ENCODE peak calls at places on chromosome 4, in nine cellular contexts. One of them, this sample, is unnamed.

GRCh38 chr4:142435599-142436235 is 410.4 kb downstream of the INPP4B start:
- DNase-seq in neural progenitor cell: peak; percentile 83
- DNase-seq in H1: peak; percentile 44
- DNase-seq in body of pancreas: no peak
- DNase-seq in Karpas-422: no peak
- DNase-seq in esophagus muscularis mucosa: no peak
- DNase-seq in K562: no peak
- DNase-seq in osteoblast: no peak
- DNase-seq in GM23338: peak; percentile 82
- DNase-seq in this sample: no peak

GRCh38 chr4:60134106-60134505 is 1066.0 kb upstream of the ADGRL3 start:
- DNase-seq in neural progenitor cell: no peak
- DNase-seq in H1: no peak
- DNase-seq in body of pancreas: no peak
- DNase-seq in Karpas-422: no peak
- DNase-seq in esophagus muscularis mucosa: no peak
- DNase-seq in K562: no peak
- DNase-seq in osteoblast: no peak
- DNase-seq in GM23338: no peak
- DNase-seq in this sample: no peak

GRCh38 chr4:86401826-86402225 is 42.0 kb upstream of the MAPK10 start:
- DNase-seq in neural progenitor cell: no peak
- DNase-seq in H1: no peak
- DNase-seq in body of pancreas: no peak
- DNase-seq in Karpas-422: no peak
- DNase-seq in esophagus muscularis mucosa: no peak
- DNase-seq in K562: no peak
- DNase-seq in osteoblast: no peak
- DNase-seq in GM23338: no peak
- DNase-seq in this sample: no peak

GRCh38 chr4:63578383-63578782 is 830.9 kb downstream of the TECRL start:
- DNase-seq in neural progenitor cell: no peak
- DNase-seq in H1: no peak
- DNase-seq in body of pancreas: no peak
- DNase-seq in Karpas-422: no peak
- DNase-seq in esophagus muscularis mucosa: no peak
- DNase-seq in K562: no peak
- DNase-seq in osteoblast: no peak
- DNase-seq in GM23338: no peak
- DNase-seq in this sample: no peak

GRCh38 chr4:33316033-33316432 is 2595.9 kb downstream of the PCDH7 start:
- DNase-seq in neural progenitor cell: no peak
- DNase-seq in H1: no peak
- DNase-seq in body of pancreas: no peak
- DNase-seq in Karpas-422: no peak
- DNase-seq in esophagus muscularis mucosa: no peak
- DNase-seq in K562: no peak
- DNase-seq in osteoblast: no peak
- DNase-seq in GM23338: no peak
- DNase-seq in this sample: no peak

GRCh38 chr4:38002451-38003071 is 42.4 kb downstream of the PTTG2 start:
- DNase-seq in neural progenitor cell: peak; percentile 28
- DNase-seq in H1: no peak
- DNase-seq in body of pancreas: no peak
- DNase-seq in Karpas-422: no peak
- DNase-seq in esophagus muscularis mucosa: no peak
- DNase-seq in K562: no peak
- DNase-seq in osteoblast: no peak
- DNase-seq in GM23338: peak; percentile 59
- DNase-seq in this sample: no peak

GRCh38 chr4:152479428-152480026 is 56.4 kb downstream of the FBXW7 start:
- DNase-seq in neural progenitor cell: no peak
- DNase-seq in H1: no peak
- DNase-seq in body of pancreas: no peak
- DNase-seq in Karpas-422: no peak
- DNase-seq in esophagus muscularis mucosa: no peak
- DNase-seq in K562: no peak
- DNase-seq in osteoblast: no peak
- DNase-seq in GM23338: no peak
- DNase-seq in this sample: no peak

GRCh38 chr4:73341454-73341853 is 62.6 kb upstream of the ALB start:
- DNase-seq in neural progenitor cell: peak; percentile 79
- DNase-seq in H1: no peak
- DNase-seq in body of pancreas: peak; percentile 76
- DNase-seq in Karpas-422: peak; percentile 76
- DNase-seq in esophagus muscularis mucosa: no peak
- DNase-seq in K562: peak; percentile 12
- DNase-seq in osteoblast: no peak
- DNase-seq in GM23338: peak; percentile 78
- DNase-seq in this sample: no peak

GRCh38 chr4:1573830-1574459 is 110.2 kb downstream of the FAM53A start:
- DNase-seq in neural progenitor cell: no peak
- DNase-seq in H1: no peak
- DNase-seq in body of pancreas: no peak
- DNase-seq in Karpas-422: no peak
- DNase-seq in esophagus muscularis mucosa: no peak
- DNase-seq in K562: no peak
- DNase-seq in osteoblast: peak; percentile 81
- DNase-seq in GM23338: no peak
- DNase-seq in this sample: no peak

GRCh38 chr4:1290165-1290977 is 680 bp downstream of the MAEA start:
- DNase-seq in neural progenitor cell: no peak
- DNase-seq in H1: no peak
- DNase-seq in body of pancreas: peak; percentile 80
- DNase-seq in Karpas-422: peak; percentile 58
- DNase-seq in esophagus muscularis mucosa: no peak
- DNase-seq in K562: peak; percentile 20
- DNase-seq in osteoblast: peak; percentile 64
- DNase-seq in GM23338: no peak
- DNase-seq in this sample: peak; percentile 36

GRCh38 chr4:169662226-169662625 is 41.8 kb downstream of the CLCN3 start:
- DNase-seq in neural progenitor cell: no peak
- DNase-seq in H1: no peak
- DNase-seq in body of pancreas: no peak
- DNase-seq in Karpas-422: no peak
- DNase-seq in esophagus muscularis mucosa: no peak
- DNase-seq in K562: no peak
- DNase-seq in osteoblast: no peak
- DNase-seq in GM23338: no peak
- DNase-seq in this sample: no peak

GRCh38 chr4:39464886-39465501 is 6.1 kb downstream of the LIAS start:
- DNase-seq in neural progenitor cell: no peak
- DNase-seq in H1: no peak
- DNase-seq in body of pancreas: no peak
- DNase-seq in Karpas-422: peak; percentile 73
- DNase-seq in esophagus muscularis mucosa: no peak
- DNase-seq in K562: peak; percentile 51
- DNase-seq in osteoblast: peak; percentile 90
- DNase-seq in GM23338: no peak
- DNase-seq in this sample: no peak

GRCh38 chr4:111323916-111324315 is 701.0 kb upstream of the PITX2 start:
- DNase-seq in neural progenitor cell: no peak
- DNase-seq in H1: no peak
- DNase-seq in body of pancreas: no peak
- DNase-seq in Karpas-422: no peak
- DNase-seq in esophagus muscularis mucosa: no peak
- DNase-seq in K562: no peak
- DNase-seq in osteoblast: no peak
- DNase-seq in GM23338: no peak
- DNase-seq in this sample: no peak

GRCh38 chr4:165716472-165716871 is 156.6 kb upstream of the TLL1 start:
- DNase-seq in neural progenitor cell: no peak
- DNase-seq in H1: no peak
- DNase-seq in body of pancreas: no peak
- DNase-seq in Karpas-422: no peak
- DNase-seq in esophagus muscularis mucosa: no peak
- DNase-seq in K562: no peak
- DNase-seq in osteoblast: no peak
- DNase-seq in GM23338: no peak
- DNase-seq in this sample: no peak

GRCh38 chr4:10164877-10165283 is 48.3 kb upstream of the WDR1 start:
- DNase-seq in neural progenitor cell: peak; percentile 69
- DNase-seq in H1: peak; percentile 15
- DNase-seq in body of pancreas: no peak
- DNase-seq in Karpas-422: no peak
- DNase-seq in esophagus muscularis mucosa: no peak
- DNase-seq in K562: peak; percentile 68
- DNase-seq in osteoblast: peak; percentile 84
- DNase-seq in GM23338: peak; percentile 76
- DNase-seq in this sample: no peak

GRCh38 chr4:168757500-168757899 is 252.6 kb downstream of the CBR4 start:
- DNase-seq in neural progenitor cell: no peak
- DNase-seq in H1: no peak
- DNase-seq in body of pancreas: no peak
- DNase-seq in Karpas-422: no peak
- DNase-seq in esophagus muscularis mucosa: no peak
- DNase-seq in K562: no peak
- DNase-seq in osteoblast: no peak
- DNase-seq in GM23338: no peak
- DNase-seq in this sample: no peak

GRCh38 chr4:10273030-10273429 is 156.4 kb upstream of the WDR1 start:
- DNase-seq in neural progenitor cell: no peak
- DNase-seq in H1: no peak
- DNase-seq in body of pancreas: no peak
- DNase-seq in Karpas-422: peak; percentile 44
- DNase-seq in esophagus muscularis mucosa: no peak
- DNase-seq in K562: no peak
- DNase-seq in osteoblast: no peak
- DNase-seq in GM23338: no peak
- DNase-seq in this sample: no peak

GRCh38 chr4:99736846-99737245 is 79.2 kb upstream of the C4orf54 start:
- DNase-seq in neural progenitor cell: no peak
- DNase-seq in H1: no peak
- DNase-seq in body of pancreas: peak; percentile 37
- DNase-seq in Karpas-422: no peak
- DNase-seq in esophagus muscularis mucosa: no peak
- DNase-seq in K562: no peak
- DNase-seq in osteoblast: no peak
- DNase-seq in GM23338: no peak
- DNase-seq in this sample: no peak

GRCh38 chr4:108060164-108060563 is 70.5 kb downstream of the HADH start:
- DNase-seq in neural progenitor cell: peak; percentile 32
- DNase-seq in H1: no peak
- DNase-seq in body of pancreas: peak; percentile 35
- DNase-seq in Karpas-422: peak; percentile 55
- DNase-seq in esophagus muscularis mucosa: no peak
- DNase-seq in K562: no peak
- DNase-seq in osteoblast: no peak
- DNase-seq in GM23338: peak; percentile 64
- DNase-seq in this sample: no peak

GRCh38 chr4:42995343-42995944 is 102.9 kb downstream of the GRXCR1 start:
- DNase-seq in neural progenitor cell: peak; percentile 55
- DNase-seq in H1: no peak
- DNase-seq in body of pancreas: no peak
- DNase-seq in Karpas-422: peak; percentile 76
- DNase-seq in esophagus muscularis mucosa: no peak
- DNase-seq in K562: peak; percentile 31
- DNase-seq in osteoblast: peak; percentile 47
- DNase-seq in GM23338: peak; percentile 70
- DNase-seq in this sample: no peak

GRCh38 chr4:67879486-67879885 is 4.3 kb downstream of the TMPRSS11D start:
- DNase-seq in neural progenitor cell: no peak
- DNase-seq in H1: no peak
- DNase-seq in body of pancreas: no peak
- DNase-seq in Karpas-422: no peak
- DNase-seq in esophagus muscularis mucosa: no peak
- DNase-seq in K562: no peak
- DNase-seq in osteoblast: no peak
- DNase-seq in GM23338: no peak
- DNase-seq in this sample: no peak

GRCh38 chr4:41205130-41205529 is 9.2 kb downstream of the APBB2 start:
- DNase-seq in neural progenitor cell: no peak
- DNase-seq in H1: no peak
- DNase-seq in body of pancreas: no peak
- DNase-seq in Karpas-422: no peak
- DNase-seq in esophagus muscularis mucosa: no peak
- DNase-seq in K562: no peak
- DNase-seq in osteoblast: no peak
- DNase-seq in GM23338: no peak
- DNase-seq in this sample: no peak

DNA sequence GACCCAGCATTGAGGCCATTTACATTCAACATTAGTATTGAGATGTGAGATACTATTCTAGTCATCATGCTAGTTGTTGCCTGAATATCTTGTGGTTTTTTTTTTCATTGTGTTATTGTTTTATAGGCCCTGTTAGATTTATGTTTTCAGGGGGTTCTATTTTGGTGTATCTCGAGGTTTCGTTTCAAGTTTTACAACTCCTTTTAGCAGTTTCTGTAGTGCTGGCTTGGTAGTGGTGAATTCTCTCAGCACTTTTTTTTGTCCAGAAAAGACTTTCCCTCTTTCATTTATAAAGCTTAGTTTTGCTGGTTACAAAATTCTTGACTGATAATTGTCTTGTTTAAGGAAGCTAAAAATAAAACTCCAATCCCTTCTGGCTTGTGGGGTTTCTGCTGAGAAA is 115.5 kb downstream of the NPNT start:
- DNase-seq in neural progenitor cell: no peak
- DNase-seq in H1: no peak
- DNase-seq in body of pancreas: no peak
- DNase-seq in Karpas-422: no peak
- DNase-seq in esophagus muscularis mucosa: no peak
- DNase-seq in K562: no peak
- DNase-seq in osteoblast: no peak
- DNase-seq in GM23338: no peak
- DNase-seq in this sample: no peak
- H3K27me3 ChIP-seq in neural progenitor cell: no peaks in the 10 kb centered on the region
- H3K27me3 ChIP-seq in H1: no peaks in the 10 kb centered on the region
- H3K27me3 ChIP-seq in body of pancreas: no peaks in the 10 kb centered on the region
- H3K27me3 ChIP-seq in Karpas-422: no peaks in the 10 kb centered on the region
- H3K27me3 ChIP-seq in esophagus muscularis mucosa: no peaks in the 10 kb centered on the region
- H3K27me3 ChIP-seq in K562: no peaks in the 10 kb centered on the region
- H3K27me3 ChIP-seq in osteoblast: no peaks in the 10 kb centered on the region
- H3K27me3 ChIP-seq in GM23338: no peaks in the 10 kb centered on the region
- H3K27me3 ChIP-seq in this sample: no peaks in the 10 kb centered on the region

GRCh38 chr4:15766821-15767220 is 11.3 kb upstream of the CD38 start:
- DNase-seq in neural progenitor cell: no peak
- DNase-seq in H1: no peak
- DNase-seq in body of pancreas: no peak
- DNase-seq in Karpas-422: no peak
- DNase-seq in esophagus muscularis mucosa: no peak
- DNase-seq in K562: no peak
- DNase-seq in osteoblast: no peak
- DNase-seq in GM23338: no peak
- DNase-seq in this sample: no peak
- H3K27ac ChIP-seq in neural progenitor cell: no peak overlapping the region
- H3K27ac ChIP-seq in H1: no peak overlapping the region
- H3K27ac ChIP-seq in body of pancreas: no peak overlapping the region
- H3K27ac ChIP-seq in Karpas-422: no peak overlapping the region
- H3K27ac ChIP-seq in esophagus muscularis mucosa: no peak overlapping the region
- H3K27ac ChIP-seq in K562: no peak overlapping the region
- H3K27ac ChIP-seq in osteoblast: no peak overlapping the region
- H3K27ac ChIP-seq in GM23338: no peak overlapping the region
- H3K27ac ChIP-seq in this sample: no peak overlapping the region

GRCh38 chr4:6472008-6472386 is 417 bp downstream of the PPP2R2C start:
- DNase-seq in neural progenitor cell: no peak
- DNase-seq in H1: no peak
- DNase-seq in body of pancreas: no peak
- DNase-seq in Karpas-422: no peak
- DNase-seq in esophagus muscularis mucosa: no peak
- DNase-seq in K562: no peak
- DNase-seq in osteoblast: peak; percentile 59
- DNase-seq in GM23338: no peak
- DNase-seq in this sample: no peak
- H3K27me3 ChIP-seq in neural progenitor cell: peaks cover 73% of the 10 kb centered on the region
- H3K27me3 ChIP-seq in H1: peaks cover 20% of the 10 kb centered on the region
- H3K27me3 ChIP-seq in body of pancreas: no peaks in the 10 kb centered on the region
- H3K27me3 ChIP-seq in Karpas-422: no peaks in the 10 kb centered on the region
- H3K27me3 ChIP-seq in esophagus muscularis mucosa: no peaks in the 10 kb centered on the region
- H3K27me3 ChIP-seq in K562: peaks cover 28% of the 10 kb centered on the region
- H3K27me3 ChIP-seq in osteoblast: peaks cover 30% of the 10 kb centered on the region
- H3K27me3 ChIP-seq in GM23338: peaks cover 58% of the 10 kb centered on the region
- H3K27me3 ChIP-seq in this sample: peaks cover 16% of the 10 kb centered on the region

GRCh38 chr4:158179465-158179864 is 6.6 kb upstream of the GASK1B start:
- DNase-seq in neural progenitor cell: no peak
- DNase-seq in H1: no peak
- DNase-seq in body of pancreas: no peak
- DNase-seq in Karpas-422: no peak
- DNase-seq in esophagus muscularis mucosa: no peak
- DNase-seq in K562: no peak
- DNase-seq in osteoblast: peak; percentile 75
- DNase-seq in GM23338: no peak
- DNase-seq in this sample: no peak
- H3K27ac ChIP-seq in neural progenitor cell: no peak overlapping the region
- H3K27ac ChIP-seq in H1: no peak overlapping the region
- H3K27ac ChIP-seq in body of pancreas: no peak overlapping the region
- H3K27ac ChIP-seq in Karpas-422: no peak overlapping the region
- H3K27ac ChIP-seq in esophagus muscularis mucosa: no peak overlapping the region
- H3K27ac ChIP-seq in K562: no peak overlapping the region
- H3K27ac ChIP-seq in osteoblast: no peak overlapping the region
- H3K27ac ChIP-seq in GM23338: no peak overlapping the region
- H3K27ac ChIP-seq in this sample: no peak overlapping the region

This sample was measured in upper lobe of left lung.